ENCODE peak calls at places on chromosomes 12 and 14, in four cellular contexts. C, G, R and T are unnamed samples.

GRCh38 chr12:122067966-122068365 is 10.6 kb upstream of the MLXIP start:
- DNase-seq in R (no peak), G (no peak), C (peak; percentile 58), T (no peak)

GRCh38 chr14:27050195-27050594 is 452.4 kb upstream of the NOVA1 start:
- DNase-seq in R (no peak), G (no peak), C (no peak), T (no peak)

GRCh38 chr14:36517242-36518030 is 2.6 kb downstream of the NKX2-1 start:
- DNase-seq in C (no peak), R (no peak), G (no peak), T (peak; percentile 28)

GRCh38 chr14:37709419-37710195 is 114.2 kb downstream of the TTC6 start:
- DNase-seq in G (no peak), R (no peak), C (no peak), T (no peak)

GRCh38 chr12:54029529-54030441 is 1.5 kb downstream of the HOXC6 start:
- DNase-seq in G (no peak), R (no peak), C (no peak), T (no peak)

GRCh38 chr12:28563926-28564325 is 373.7 kb downstream of the CCDC91 start:
- DNase-seq in C (peak; percentile 48), R (no peak), G (no peak), T (no peak)

GRCh38 chr14:42149609-42150261 is 543.1 kb downstream of the LRFN5 start:
- DNase-seq in C (no peak), G (no peak), R (no peak), T (no peak)

GRCh38 chr14:67963960-67964359 is 144.4 kb downstream of the RAD51B start:
- DNase-seq in R (no peak), G (no peak), C (no peak), T (no peak)

GRCh38 chr14:22822619-22823551 is 6.8 kb upstream of the MRPL52 start:
- DNase-seq in R (peak; percentile 56), C (peak; percentile 58), G (peak; percentile 78), T (peak; percentile 44)